ENCODE peak calls at places on chromosomes 11 and 22, in four cellular contexts. G, R, Z and Q are unnamed samples.

GRCh38 chr11:77617892-77618291 is 19.7 kb downstream of the CLNS1A start:
- DNase-seq in G (no peak), R (no peak), Z (no peak), Q (no peak)

GRCh38 chr11:38305682-38306081 is 1707.6 kb upstream of the RAG2 start:
- DNase-seq in G (no peak), R (no peak), Z (no peak), Q (no peak)

GRCh38 chr11:35590412-35590811 is 27.8 kb upstream of the FJX1 start:
- DNase-seq in G (no peak), R (no peak), Z (no peak), Q (no peak)

GRCh38 chr11:119483341-119483880 is 60.4 kb upstream of the THY1 start:
- DNase-seq in G (peak), R (no peak), Z (no peak), Q (peak)

GRCh38 chr22:46967445-46968358 is 205.3 kb downstream of the TBC1D22A start:
- DNase-seq in G (peak), R (no peak), Z (no peak), Q (no peak)

GRCh38 chr11:57552479-57552878 is 15.0 kb downstream of the UBE2L6 start:
- DNase-seq in G (no peak), R (no peak), Z (no peak), Q (no peak)

GRCh38 chr11:35318977-35319925 is 100.1 kb downstream of the SLC1A2 start:
- DNase-seq in G (no peak), R (no peak), Z (no peak), Q (no peak)

GRCh38 chr11:8250981-8251620 is 12.6 kb downstream of the LMO1 start:
- DNase-seq in G (no peak), R (no peak), Z (no peak), Q (peak)

GRCh38 chr11:35323076-35323868 is 96.1 kb downstream of the SLC1A2 start:
- DNase-seq in G (no peak), R (no peak), Z (no peak), Q (no peak)

GRCh38 chr11:96228472-96228871 is 114.5 kb downstream of the MAML2 start:
- DNase-seq in G (peak), R (no peak), Z (peak), Q (no peak)

GRCh38 chr11:47571895-47572294 is 6.5 kb downstream of the PTPMT1 start:
- DNase-seq in G (no peak), R (no peak), Z (no peak), Q (no peak)

GRCh38 chr11:118435233-118435892 is 929 bp upstream of the KMT2A start:
- DNase-seq in G (peak), R (peak), Z (no peak), Q (peak)

GRCh38 chr11:74633406-74634393 is 41.3 kb downstream of the POLD3 start:
- DNase-seq in G (no peak), R (no peak), Z (no peak), Q (no peak)

GRCh38 chr22:45805413-45805812 is 133.8 kb downstream of the ATXN10 start:
- DNase-seq in G (no peak), R (no peak), Z (no peak), Q (no peak)

GRCh38 chr22:46829140-46829891 is 66.9 kb downstream of the TBC1D22A start:
- DNase-seq in G (no peak), R (peak), Z (peak), Q (no peak)

GRCh38 chr11:130850185-130850944 is 65.9 kb downstream of the SNX19 start:
- DNase-seq in G (no peak), R (no peak), Z (no peak), Q (no peak)

GRCh38 chr22:35733036-35733435 is 15.4 kb downstream of the APOL5 start:
- DNase-seq in G (peak), R (no peak), Z (no peak), Q (no peak)

GRCh38 chr11:76892305-76892704 is 31.6 kb downstream of the ACER3 start:
- DNase-seq in G (no peak), R (no peak), Z (no peak), Q (no peak)

GRCh38 chr11:13942908-13943505 is 19.5 kb upstream of the SPON1 start:
- DNase-seq in G (no peak), R (no peak), Z (no peak), Q (no peak)

GRCh38 chr11:12909866-12910265 is 99.2 kb upstream of the RASSF10 start:
- DNase-seq in G (no peak), R (no peak), Z (no peak), Q (no peak)

GRCh38 chr11:59573216-59573615 is 42.4 kb downstream of the OSBP start:
- DNase-seq in G (no peak), R (no peak), Z (peak), Q (no peak)

GRCh38 chr11:69127884-69128283 is 27.9 kb upstream of the SMIM38 start:
- DNase-seq in G (no peak), R (no peak), Z (no peak), Q (no peak)

GRCh38 chr11:16632295-16633200 is 105.9 kb upstream of the C11orf58 start:
- DNase-seq in G (no peak), R (no peak), Z (no peak), Q (no peak)
- TF ChIP-seq CTCF in G (peak), R (peak), Z (peak), Q (peak)

DNA sequence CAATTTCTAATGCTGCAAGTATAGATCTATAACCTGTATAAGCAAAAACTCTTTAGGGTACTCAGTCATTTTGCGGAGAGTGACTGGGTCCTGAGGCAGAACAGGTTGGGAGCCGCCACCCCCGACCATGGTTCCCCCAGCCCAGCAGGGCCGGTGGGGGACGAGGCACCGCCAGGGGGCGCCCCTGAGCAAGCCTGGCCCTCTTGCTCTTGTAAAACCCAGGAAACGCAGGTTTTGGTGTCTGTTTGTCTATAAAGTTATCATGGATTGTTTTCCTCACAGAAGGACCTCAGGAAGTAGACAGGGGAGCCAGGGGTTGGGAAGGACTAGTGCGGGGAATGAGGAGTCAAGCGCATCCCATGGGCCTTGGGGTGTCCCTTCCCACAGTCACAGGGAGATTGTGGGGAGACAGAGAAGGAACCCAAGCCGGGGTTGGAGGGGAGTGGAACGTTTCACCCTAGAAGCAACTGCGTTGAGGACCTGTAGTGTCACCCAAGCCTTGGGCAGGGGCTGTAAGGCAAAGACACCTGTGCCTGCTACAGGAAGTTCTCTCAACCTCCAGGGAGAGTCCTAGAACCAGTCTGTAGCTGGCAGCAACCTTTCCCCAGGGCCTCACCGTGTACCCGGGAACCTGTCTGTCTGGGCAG is 26.4 kb downstream of the KCTD17 start:
- DNase-seq in G (no peak), R (peak), Z (peak), Q (no peak)
- TF ChIP-seq CTCF in G (peak), R (peak), Z (peak), Q (peak)

DNA sequence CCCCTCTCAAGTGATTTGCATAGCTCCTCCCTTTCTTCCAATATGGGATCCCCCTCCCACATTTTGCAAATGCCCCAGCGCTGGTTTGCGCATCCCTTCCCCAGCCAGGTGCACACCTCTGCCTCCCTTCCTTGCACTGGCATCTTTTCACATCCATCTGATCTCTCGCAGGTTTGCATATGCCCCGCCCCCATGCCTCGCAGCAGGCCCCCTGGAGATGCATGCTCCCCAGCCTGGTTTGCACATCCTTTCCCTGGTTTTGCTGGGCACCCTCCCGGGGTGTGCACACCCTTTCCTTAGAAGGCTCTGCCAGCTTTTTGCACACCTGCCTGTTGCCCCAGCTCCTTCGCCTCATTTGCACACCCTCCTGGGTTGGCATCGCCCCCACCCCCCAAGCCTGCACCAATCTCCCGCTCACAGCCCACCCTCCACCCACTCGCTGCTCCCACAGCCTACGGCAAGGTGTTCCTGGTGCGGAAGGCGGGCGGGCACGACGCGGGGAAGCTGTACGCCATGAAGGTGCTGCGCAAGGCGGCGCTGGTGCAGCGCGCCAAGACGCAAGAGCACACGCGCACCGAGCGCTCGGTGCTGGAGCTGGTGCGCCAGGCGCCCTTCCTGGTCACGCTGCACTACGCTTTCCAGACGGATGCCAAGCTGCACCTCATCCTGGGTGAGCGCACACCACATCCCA is 895 bp downstream of the RPS6KA4 start:
- DNase-seq in G (no peak), R (peak), Z (no peak), Q (no peak)
- TF ChIP-seq CTCF in G (no peak), R (no peak), Z (no peak), Q (no peak)

GRCh38 chr11:15711311-15711710 is 596.6 kb downstream of the INSC start:
- DNase-seq in G (no peak), R (no peak), Z (no peak), Q (no peak)

GRCh38 chr11:15710593-15711260 is 596.0 kb downstream of the INSC start:
- DNase-seq in G (no peak), R (no peak), Z (no peak), Q (no peak)

GRCh38 chr11:15707194-15707593 is 592.5 kb downstream of the INSC start:
- DNase-seq in G (no peak), R (peak), Z (no peak), Q (no peak)

GRCh38 chr11:15705886-15706285 is 591.2 kb downstream of the INSC start:
- DNase-seq in G (peak), R (no peak), Z (no peak), Q (no peak)

GRCh38 chr11:15707971-15708370 is 593.2 kb downstream of the INSC start:
- DNase-seq in G (peak), R (peak), Z (no peak), Q (no peak)
- TF ChIP-seq CTCF in G (peak), R (no peak), Z (no peak), Q (no peak)

GRCh38 chr22:29480512-29481264 is 670 bp downstream of the NEFH start:
- DNase-seq in G (no peak), R (peak), Z (no peak), Q (no peak)
- TF ChIP-seq CTCF in G (no peak), R (no peak), Z (no peak), Q (peak)

GRCh38 chr11:24779791-24780190 is 282.9 kb downstream of the LUZP2 start:
- DNase-seq in G (no peak), R (peak), Z (no peak), Q (no peak)
- TF ChIP-seq CTCF in G (peak), R (peak), Z (peak), Q (no peak)

DNA sequence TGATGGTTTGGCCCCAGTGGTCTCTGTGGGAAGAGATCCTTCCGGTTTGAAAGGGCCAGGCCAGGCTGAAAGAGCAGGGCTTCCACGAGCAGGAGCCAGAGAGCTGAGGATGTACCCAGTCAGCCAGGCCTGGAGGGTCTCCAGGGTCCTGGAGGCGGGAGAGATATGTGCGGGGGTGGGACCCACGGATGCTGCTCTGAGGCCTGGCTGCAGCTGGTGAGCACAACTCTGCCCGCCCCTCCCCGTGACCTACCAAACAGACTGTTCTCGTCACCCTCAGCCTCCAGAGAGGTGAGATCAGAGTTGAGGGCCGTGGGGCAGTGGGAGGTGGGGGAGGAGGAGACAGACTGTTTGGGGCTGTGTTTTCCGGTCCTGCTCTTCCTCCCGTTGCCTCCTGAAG is 42.2 kb downstream of the TRIOBP start:
- DNase-seq in G (no peak), R (no peak), Z (peak), Q (no peak)
- TF ChIP-seq CTCF in G (no peak), R (no peak), Z (peak), Q (no peak)

DNA sequence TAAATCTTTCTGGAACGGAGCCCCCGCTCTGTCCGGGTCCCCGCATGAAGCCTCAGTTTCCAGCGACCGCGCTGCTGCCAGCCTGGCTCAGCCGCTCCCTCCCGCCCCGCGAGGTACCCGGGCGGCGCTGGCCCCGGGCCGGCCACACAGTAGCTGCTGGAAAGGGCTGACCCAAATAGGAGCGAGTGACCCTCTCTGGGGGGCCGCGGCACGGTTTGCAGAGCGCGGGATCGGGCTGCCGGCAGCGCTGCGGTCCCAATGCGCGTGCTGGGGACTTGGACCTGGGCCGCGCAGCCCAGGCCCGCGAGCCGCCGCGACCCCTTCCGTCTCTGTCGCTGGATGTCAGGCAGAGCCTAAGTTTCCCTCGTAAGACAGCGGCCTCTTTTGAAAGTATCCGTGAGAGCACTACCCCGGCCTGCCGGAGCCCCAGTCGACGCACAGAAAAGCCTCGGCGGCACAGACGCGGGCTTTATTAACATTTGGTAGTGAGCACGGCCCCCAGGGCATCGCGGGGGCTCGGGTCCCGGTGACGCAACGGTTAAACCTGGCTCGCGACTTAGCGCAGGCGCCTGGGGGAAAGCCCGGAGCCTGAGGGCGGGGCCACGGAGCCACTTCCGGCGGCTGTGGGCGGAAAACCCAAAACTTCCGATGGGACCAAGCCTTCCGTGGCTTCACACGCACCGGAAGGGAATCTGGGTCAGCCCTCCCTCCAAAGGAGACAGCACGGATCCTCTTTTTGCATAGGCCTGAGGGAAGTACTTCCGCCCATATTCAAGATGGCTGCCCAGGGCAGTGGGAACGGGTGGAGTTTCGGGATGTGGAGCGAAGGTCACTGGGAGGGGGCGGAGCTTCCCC is 14.9 kb downstream of the BAD start:
- DNase-seq in G (peak), R (peak), Z (peak), Q (peak)
- TF ChIP-seq CTCF in G (peak), R (peak), Z (no peak), Q (peak)

GRCh38 chr11:94504689-94505293 is 7.5 kb upstream of the C11orf97 start:
- DNase-seq in G (no peak), R (peak), Z (peak), Q (no peak)
- TF ChIP-seq CTCF in G (peak), R (peak), Z (peak), Q (peak)

GRCh38 chr22:39526736-39527171 is 5.8 kb downstream of the RPS19BP1 start:
- DNase-seq in G (no peak), R (no peak), Z (no peak), Q (no peak)
- TF ChIP-seq CTCF in G (no peak), R (no peak), Z (no peak), Q (no peak)